ENCODE peak calls at places on chromosome 13, in ten cellular contexts. N, R, X, D, B, P, U, Y, G and F are unnamed samples.

GRCh38 chr13:23899555-23899954 is 2.3 kb upstream of the C1QTNF9B start:
- DNase-seq in N (peak), R (peak), X (no peak), D (peak), B (no peak), P (peak), U (peak), Y (no peak), G (peak), F (peak)

GRCh38 chr13:61727714-61728275 is 312.1 kb upstream of the PCDH20 start:
- DNase-seq in N (no peak), R (peak), X (no peak), D (peak), B (no peak), P (peak), U (no peak), Y (no peak), G (no peak), F (peak)

GRCh38 chr13:53775807-53776206 is 747.2 kb downstream of the OLFM4 start:
- DNase-seq in N (no peak), R (no peak), X (no peak), D (no peak), B (no peak), P (no peak), U (no peak), Y (no peak), G (no peak), F (no peak)

GRCh38 chr13:107450931-107451330 is 764.4 kb downstream of the LIG4 start:
- DNase-seq in N (no peak), R (peak), X (peak), D (no peak), B (peak), P (peak), U (no peak), Y (no peak), G (peak), F (peak)

GRCh38 chr13:113638173-113638746 is 19.7 kb downstream of the ATP4B start:
- DNase-seq in N (no peak), R (no peak), X (no peak), D (no peak), B (no peak), P (no peak), U (no peak), Y (no peak), G (no peak), F (no peak)

GRCh38 chr13:111344471-111345191 is 24.2 kb downstream of the TEX29 start:
- DNase-seq in N (peak), R (peak), X (peak), D (peak), B (no peak), P (peak), U (peak), Y (no peak), G (no peak), F (peak)

GRCh38 chr13:59730026-59730425 is 433.7 kb downstream of the DIAPH3 start:
- DNase-seq in N (no peak), R (no peak), X (no peak), D (no peak), B (no peak), P (no peak), U (no peak), Y (no peak), G (no peak), F (no peak)

GRCh38 chr13:72462726-72463125 is 264.7 kb downstream of the MZT1 start:
- DNase-seq in N (no peak), R (peak), X (no peak), D (no peak), B (no peak), P (no peak), U (no peak), Y (no peak), G (no peak), F (no peak)

GRCh38 chr13:40345654-40346372 is 320.6 kb downstream of the FOXO1 start:
- DNase-seq in N (no peak), R (no peak), X (no peak), D (no peak), B (no peak), P (no peak), U (no peak), Y (no peak), G (no peak), F (no peak)

GRCh38 chr13:23921451-23921888 is 24.2 kb upstream of the C1QTNF9B start:
- DNase-seq in N (peak), R (peak), X (no peak), D (peak), B (no peak), P (peak), U (peak), Y (no peak), G (no peak), F (peak)

GRCh38 chr13:71304861-71305260 is 562.1 kb downstream of the DACH1 start:
- DNase-seq in N (no peak), R (no peak), X (no peak), D (no peak), B (no peak), P (no peak), U (no peak), Y (no peak), G (no peak), F (no peak)

GRCh38 chr13:113410472-113411201 is 42.7 kb downstream of the ADPRHL1 start:
- DNase-seq in N (no peak), R (peak), X (no peak), D (peak), B (peak), P (peak), U (no peak), Y (no peak), G (peak), F (no peak)

GRCh38 chr13:75935805-75936204 is 299.7 kb downstream of the LMO7 start:
- DNase-seq in N (no peak), R (no peak), X (no peak), D (no peak), B (no peak), P (no peak), U (no peak), Y (no peak), G (no peak), F (no peak)

GRCh38 chr13:44199627-44200207 is 173.9 kb upstream of the SERP2 start:
- DNase-seq in N (no peak), R (no peak), X (no peak), D (peak), B (no peak), P (no peak), U (peak), Y (no peak), G (no peak), F (peak)

GRCh38 chr13:114315074-114315785 is 927 bp downstream of the CHAMP1 start:
- DNase-seq in N (no peak), R (peak), X (no peak), D (no peak), B (no peak), P (no peak), U (no peak), Y (no peak), G (no peak), F (no peak)

GRCh38 chr13:111865046-111865445 is 201.9 kb upstream of the SOX1 start:
- DNase-seq in N (no peak), R (no peak), X (no peak), D (no peak), B (no peak), P (no peak), U (no peak), Y (no peak), G (no peak), F (no peak)

GRCh38 chr13:75769141-75769905 is 133.2 kb downstream of the LMO7 start:
- DNase-seq in N (no peak), R (no peak), X (no peak), D (no peak), B (no peak), P (no peak), U (no peak), Y (no peak), G (no peak), F (no peak)

GRCh38 chr13:38883783-38884182 is 106.8 kb downstream of the STOML3 start:
- DNase-seq in N (no peak), R (peak), X (no peak), D (no peak), B (no peak), P (no peak), U (no peak), Y (no peak), G (no peak), F (no peak)

GRCh38 chr13:79837741-79838450 is 356.9 kb downstream of the NDFIP2 start:
- DNase-seq in N (no peak), R (peak), X (no peak), D (peak), B (no peak), P (peak), U (peak), Y (no peak), G (no peak), F (no peak)

GRCh38 chr13:43804461-43805070 is 17.8 kb upstream of the ENOX1 start:
- DNase-seq in N (peak), R (peak), X (no peak), D (peak), B (no peak), P (peak), U (peak), Y (no peak), G (no peak), F (peak)

GRCh38 chr13:96963786-96964475 is 30.3 kb downstream of the OXGR1 start:
- DNase-seq in N (no peak), R (no peak), X (no peak), D (peak), B (no peak), P (no peak), U (no peak), Y (no peak), G (no peak), F (no peak)

GRCh38 chr13:39385621-39386231 is 217.3 kb downstream of the LHFPL6 start:
- DNase-seq in N (no peak), R (peak), X (no peak), D (no peak), B (no peak), P (peak), U (no peak), Y (no peak), G (no peak), F (no peak)

GRCh38 chr13:82772802-82773201 is 1109.5 kb downstream of the SLITRK1 start:
- DNase-seq in N (no peak), R (peak), X (no peak), D (no peak), B (no peak), P (peak), U (no peak), Y (no peak), G (no peak), F (no peak)

GRCh38 chr13:79621449-79621848 is 140.5 kb downstream of the NDFIP2 start:
- DNase-seq in N (no peak), R (no peak), X (no peak), D (no peak), B (no peak), P (no peak), U (no peak), Y (no peak), G (no peak), F (no peak)

GRCh38 chr13:72004975-72005374 is 138.0 kb upstream of the DACH1 start:
- DNase-seq in N (no peak), R (peak), X (no peak), D (peak), B (peak), P (peak), U (no peak), Y (no peak), G (no peak), F (no peak)

GRCh38 chr13:110565296-110565695 is 3.8 kb upstream of the RAB20 start:
- DNase-seq in N (no peak), R (no peak), X (no peak), D (peak), B (no peak), P (no peak), U (no peak), Y (no peak), G (no peak), F (no peak)

GRCh38 chr13:91946498-91947070 is 548.2 kb downstream of the GPC5 start:
- DNase-seq in N (peak), R (peak), X (no peak), D (peak), B (no peak), P (peak), U (peak), Y (no peak), G (no peak), F (peak)

DNA sequence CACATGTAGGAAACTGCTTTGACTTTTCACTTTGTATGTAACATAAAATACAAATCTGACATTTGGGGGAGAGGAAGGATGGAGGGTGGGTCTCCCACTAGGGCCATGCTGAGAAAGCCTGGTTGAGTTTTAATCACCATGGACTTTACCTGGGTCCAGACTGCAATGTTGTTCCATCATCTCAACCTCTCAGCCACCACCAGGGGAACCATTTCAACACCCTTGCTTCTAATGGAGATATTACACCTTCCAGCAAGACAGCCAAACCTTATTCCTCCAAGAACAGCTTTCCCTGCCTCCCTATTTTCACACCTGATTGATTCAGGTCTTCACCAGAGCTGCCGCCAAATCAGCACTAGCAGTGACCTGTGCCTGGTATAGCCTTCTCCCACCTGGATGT is 56.0 kb downstream of the ZAR1L start:
- DNase-seq in N (no peak), R (no peak), X (no peak), D (no peak), B (no peak), P (no peak), U (no peak), Y (no peak), G (no peak), F (no peak)
- TF ChIP-seq CTCF in N (peak), R (no peak), X (no peak), D (peak), B (no peak), P (no peak), U (no peak), Y (no peak), G (peak), F (no peak)

GRCh38 chr13:29362849-29363604 is 232.5 kb downstream of the SLC7A1 start:
- DNase-seq in N (peak), R (peak), X (no peak), D (peak), B (peak), P (peak), U (peak), Y (peak), G (no peak), F (peak)
- TF ChIP-seq CTCF in N (peak), R (peak), X (peak), D (peak), B (peak), P (peak), U (peak), Y (peak), G (peak), F (peak)

GRCh38 chr13:30751183-30751933 is 16.0 kb downstream of the ALOX5AP start:
- DNase-seq in N (no peak), R (no peak), X (no peak), D (no peak), B (no peak), P (no peak), U (no peak), Y (no peak), G (no peak), F (no peak)
- TF ChIP-seq CTCF in N (no peak), R (no peak), X (no peak), D (no peak), B (no peak), P (no peak), U (no peak), Y (no peak), G (no peak), F (no peak)

GRCh38 chr13:94549241-94550029 is 46.5 kb downstream of the TGDS start:
- DNase-seq in N (peak), R (peak), X (peak), D (peak), B (peak), P (peak), U (peak), Y (peak), G (peak), F (peak)

GRCh38 chr13:94546071-94546839 is 49.7 kb downstream of the TGDS start:
- DNase-seq in N (no peak), R (no peak), X (no peak), D (no peak), B (no peak), P (no peak), U (no peak), Y (no peak), G (no peak), F (no peak)

GRCh38 chr13:94550030-94550738 is 45.8 kb downstream of the TGDS start:
- DNase-seq in N (no peak), R (peak), X (peak), D (peak), B (no peak), P (peak), U (no peak), Y (no peak), G (no peak), F (peak)

GRCh38 chr13:94552095-94552494 is 43.9 kb downstream of the TGDS start:
- DNase-seq in N (no peak), R (no peak), X (no peak), D (no peak), B (no peak), P (no peak), U (no peak), Y (no peak), G (no peak), F (no peak)

DNA sequence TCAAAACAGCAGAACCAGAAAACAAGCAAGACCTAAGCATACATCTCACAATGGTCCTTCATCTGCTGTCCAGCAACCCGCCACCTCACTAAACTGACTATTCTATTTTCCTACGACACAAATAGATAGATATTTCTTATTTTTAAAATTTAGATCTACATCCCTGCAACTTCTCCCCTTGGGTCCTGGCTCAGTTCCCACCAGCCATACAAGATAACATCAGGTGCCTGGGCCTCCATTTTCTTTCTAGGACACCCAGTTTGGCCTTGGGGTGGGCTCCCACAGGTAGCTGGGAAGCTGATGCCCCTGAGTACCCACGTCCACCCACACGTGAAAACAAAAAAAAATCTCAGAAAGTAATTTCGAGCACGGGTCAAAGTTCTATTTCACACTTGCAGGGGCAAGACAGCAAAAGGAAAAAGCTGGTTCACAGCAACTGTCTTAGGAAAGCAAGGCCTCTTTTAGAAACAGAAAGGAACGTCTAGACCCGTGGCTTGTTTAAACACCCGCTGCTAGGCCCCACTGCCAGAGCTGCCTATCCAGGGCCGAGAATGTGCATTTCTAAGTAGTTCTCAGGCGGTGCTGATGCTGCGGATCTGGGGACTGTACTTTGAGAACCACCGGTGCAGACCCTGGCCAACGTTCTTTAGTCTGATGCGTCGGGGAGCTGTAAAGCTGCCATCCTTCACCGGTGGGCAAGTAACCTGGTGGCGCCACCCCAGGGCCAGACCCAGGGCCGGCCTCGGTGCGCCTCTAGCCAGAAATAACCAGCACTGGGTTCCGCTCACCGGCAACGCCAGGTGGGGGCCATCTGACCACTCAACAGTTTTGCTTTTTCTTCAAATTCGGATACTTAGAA is 47.3 kb downstream of the TGDS start:
- DNase-seq in N (no peak), R (peak), X (no peak), D (peak), B (no peak), P (peak), U (peak), Y (no peak), G (peak), F (peak)
- TF ChIP-seq CTCF in N (peak), R (peak), X (no peak), D (no peak), B (no peak), P (no peak), U (peak), Y (no peak), G (no peak), F (peak)

GRCh38 chr13:95502216-95502615 is 50.3 kb upstream of the CLDN10 start:
- DNase-seq in N (no peak), R (no peak), X (no peak), D (peak), B (no peak), P (no peak), U (no peak), Y (no peak), G (no peak), F (no peak)
- TF ChIP-seq CTCF in N (no peak), R (no peak), X (no peak), D (no peak), B (no peak), P (no peak), U (no peak), Y (no peak), G (no peak), F (no peak)

GRCh38 chr13:77810430-77810829 is 108.2 kb downstream of the EDNRB start:
- DNase-seq in N (no peak), R (peak), X (no peak), D (peak), B (no peak), P (peak), U (no peak), Y (no peak), G (no peak), F (no peak)
- TF ChIP-seq CTCF in N (peak), R (peak), X (no peak), D (peak), B (peak), P (peak), U (peak), Y (peak), G (peak), F (no peak)

GRCh38 chr13:98773053-98773452 is 20.6 kb upstream of the SLC15A1 start:
- DNase-seq in N (no peak), R (no peak), X (no peak), D (no peak), B (no peak), P (no peak), U (no peak), Y (no peak), G (no peak), F (no peak)
- TF ChIP-seq CTCF in N (no peak), R (no peak), X (no peak), D (no peak), B (no peak), P (no peak), U (no peak), Y (no peak), G (no peak), F (no peak)

DNA sequence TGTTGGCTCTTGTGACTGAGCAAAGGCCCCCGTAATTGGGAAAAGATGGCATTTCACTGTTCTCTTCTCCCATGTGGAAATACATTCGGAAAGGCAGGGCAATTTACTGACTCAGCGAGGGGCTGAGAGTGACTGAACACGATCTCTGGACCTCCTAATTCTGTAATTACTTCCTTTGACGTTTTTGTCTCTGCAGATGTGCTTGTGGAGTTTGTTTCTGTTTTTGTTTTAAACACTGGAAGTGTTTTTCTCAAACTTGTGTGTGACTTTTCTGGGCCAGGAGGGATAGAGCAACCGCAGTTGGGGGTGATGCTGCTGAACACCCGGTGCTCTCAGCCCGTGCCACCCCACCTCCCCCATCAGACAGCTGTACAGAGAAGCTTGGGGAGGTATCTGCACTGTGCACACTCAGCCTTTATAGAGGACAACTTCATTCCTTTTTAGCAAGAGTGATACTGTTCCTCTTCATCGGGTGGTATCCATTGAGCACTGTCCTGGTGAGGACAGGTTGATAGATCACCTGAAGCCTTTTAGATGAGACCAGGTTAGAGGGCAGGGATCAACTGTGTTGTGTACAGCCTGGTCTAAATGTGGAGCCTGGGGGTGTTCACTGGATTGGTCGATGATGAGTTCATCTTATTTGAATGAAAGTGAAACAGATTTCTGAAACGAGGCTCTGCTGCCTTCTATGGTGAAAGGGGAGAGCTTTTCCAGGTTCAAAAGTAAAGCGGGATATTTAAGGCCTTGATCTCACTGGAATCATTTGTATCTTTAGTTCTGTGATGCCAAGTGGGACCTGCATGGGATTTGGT is 117.4 kb downstream of the ESD start:
- DNase-seq in N (no peak), R (peak), X (no peak), D (no peak), B (peak), P (peak), U (peak), Y (peak), G (no peak), F (no peak)
- TF ChIP-seq CTCF in N (no peak), R (peak), X (no peak), D (no peak), B (peak), P (peak), U (peak), Y (no peak), G (no peak), F (no peak)